ENCODE peak calls at places on chromosomes 5 and 9, in ten cellular contexts. D is HFFc6; E is fibroblast of mammary gland; S is A549; Y is SK-MEL-5; K is KBM-7; H is stimulated activated CD4-positive, alpha-beta T cell treated with anti-CD3 and anti-CD28 coated beads, Interleukin-2, amount 100 ng/mL, for 4 hours; V is RWPE1; B is CD4-positive, CD25-positive, alpha-beta regulatory T cell; N is stimulated activated CD8-positive, alpha-beta memory T cell treated with anti-CD3 and anti-CD28 coated beads, Interleukin-4, amount 100 ng/mL, for 1 hour. W is an unnamed sample.

GRCh38 chr5:176596689-176597416 is 13.1 kb downstream of the GPRIN1 start:
- DNase-seq in D (no peak), E (peak; percentile 28), S (no peak), Y (no peak), K (peak; percentile 34), H (peak; percentile 60), V (no peak), B (peak; percentile 60), N (peak; percentile 15), W (no peak)

GRCh38 chr5:43729846-43730478 is 127.0 kb downstream of the NNT start:
- DNase-seq in D (peak; percentile 25), E (peak; percentile 65), S (peak; percentile 12), Y (peak; percentile 63), K (peak; percentile 19), H (no peak), V (no peak), B (no peak), N (no peak), W (no peak)

GRCh38 chr5:158203256-158203655 is 344.3 kb upstream of the CLINT1 start:
- DNase-seq in D (no peak), E (no peak), S (no peak), Y (no peak), K (no peak), H (no peak), V (no peak), B (no peak), N (no peak), W (no peak)

GRCh38 chr5:151126199-151126645 is 31.4 kb downstream of the ANXA6 start:
- DNase-seq in D (peak; percentile 60), E (peak; percentile 70), S (peak; percentile 72), Y (peak; percentile 67), K (peak; percentile 67), H (peak; percentile 44), V (peak; percentile 75), B (peak; percentile 49), N (peak; percentile 40), W (no peak)

GRCh38 chr5:150618188-150618587 is 22.3 kb upstream of the SYNPO start:
- DNase-seq in D (no peak), E (no peak), S (no peak), Y (no peak), K (no peak), H (no peak), V (no peak), B (no peak), N (no peak), W (no peak)

GRCh38 chr5:5158472-5158895 is 18.4 kb downstream of the ADAMTS16 start:
- DNase-seq in D (no peak), E (peak; percentile 41), S (no peak), Y (no peak), K (no peak), H (no peak), V (no peak), B (no peak), N (no peak), W (no peak)

GRCh38 chr9:97852001-97852398 is 1.0 kb upstream of the FOXE1 start:
- DNase-seq in D (no peak), E (no peak), S (no peak), Y (no peak), K (no peak), H (no peak), V (no peak), B (no peak), N (no peak), W (no peak)

GRCh38 chr5:96151891-96152290 is 190.2 kb upstream of the ELL2 start:
- DNase-seq in D (no peak), E (peak; percentile 16), S (no peak), Y (peak; percentile 10), K (no peak), H (no peak), V (no peak), B (no peak), N (no peak), W (no peak)

GRCh38 chr9:113617550-113617949 is 154.0 kb downstream of the RGS3 start:
- DNase-seq in D (no peak), E (no peak), S (no peak), Y (no peak), K (no peak), H (no peak), V (no peak), B (no peak), N (no peak), W (peak; percentile 92)

GRCh38 chr5:76660360-76660759 is 37.2 kb upstream of the F2RL2 start:
- DNase-seq in D (peak; percentile 12), E (no peak), S (no peak), Y (no peak), K (no peak), H (no peak), V (no peak), B (no peak), N (no peak), W (no peak)

GRCh38 chr5:167726641-167727040 is 564.8 kb upstream of the WWC1 start:
- DNase-seq in D (no peak), E (no peak), S (no peak), Y (no peak), K (no peak), H (no peak), V (no peak), B (no peak), N (no peak), W (no peak)

GRCh38 chr9:98264510-98264909 is 9.1 kb upstream of the TBC1D2 start:
- DNase-seq in D (no peak), E (no peak), S (no peak), Y (no peak), K (no peak), H (no peak), V (no peak), B (no peak), N (no peak), W (no peak)

GRCh38 chr5:68088302-68088701 is 127.3 kb upstream of the PIK3R1 start:
- DNase-seq in D (peak; percentile 83), E (peak; percentile 92), S (no peak), Y (no peak), K (no peak), H (no peak), V (no peak), B (no peak), N (no peak), W (no peak)

GRCh38 chr5:64688965-64689364 is 1.3 kb upstream of the SHISAL2B start:
- DNase-seq in D (no peak), E (no peak), S (no peak), Y (peak; percentile 57), K (no peak), H (no peak), V (no peak), B (no peak), N (no peak), W (no peak)

GRCh38 chr5:71483355-71483754 is 27.9 kb downstream of the BDP1 start:
- DNase-seq in D (peak; percentile 84), E (peak; percentile 83), S (peak; percentile 74), Y (no peak), K (no peak), H (no peak), V (peak; percentile 72), B (no peak), N (no peak), W (no peak)

GRCh38 chr5:1661831-1662558 is 137.6 kb downstream of the MRPL36 start:
- DNase-seq in D (no peak), E (no peak), S (no peak), Y (no peak), K (no peak), H (no peak), V (no peak), B (no peak), N (no peak), W (no peak)

GRCh38 chr5:89473196-89473595 is 590.2 kb upstream of the MEF2C start:
- DNase-seq in D (no peak), E (peak; percentile 49), S (no peak), Y (no peak), K (no peak), H (no peak), V (no peak), B (no peak), N (no peak), W (no peak)

W was measured in NCI-H524 treated with DMSO at 0.1 percent for 48 hours.